ENCODE peak calls at places on chromosomes 1 and 21, in nine cellular contexts. G is iPS DF 6.9, X is ovary, Y is breast epithelium, W is suprapubic skin, I is hepatocyte, M is stomach, Q is astrocyte, B is fibroblast of lung. E is an unnamed sample.

GRCh38 chr21:46124083-46124925 is 26.4 kb downstream of the COL6A2 start:
- DNase-seq in G (no peak), M (peak; percentile 21), W (peak; percentile 71), B (no peak), Q (no peak), I (no peak), X (peak; percentile 36), Y (no peak), E (no peak)

GRCh38 chr1:3076388-3076740 is 7.4 kb downstream of the PRDM16 start:
- DNase-seq in X (no peak), Y (no peak), M (no peak), B (no peak), I (no peak), G (no peak), W (no peak), Q (no peak), E (no peak)

GRCh38 chr1:174815036-174815435 is 184.7 kb upstream of the CACYBP start:
- DNase-seq in G (no peak), Y (no peak), B (peak; percentile 79), I (no peak), M (no peak), Q (peak; percentile 75), X (no peak), W (no peak), E (no peak)

GRCh38 chr1:51247022-51247421 is 10.9 kb downstream of the RNF11 start:
- DNase-seq in W (no peak), B (no peak), I (no peak), G (no peak), Y (no peak), M (no peak), Q (no peak), X (no peak), E (no peak)

GRCh38 chr1:60634106-60634505 is 448.3 kb upstream of the NFIA start:
- DNase-seq in Y (no peak), X (no peak), M (no peak), B (no peak), Q (no peak), I (no peak), G (no peak), W (no peak), E (no peak)

GRCh38 chr1:18230840-18231239 is 123.2 kb downstream of the IGSF21 start:
- DNase-seq in Q (no peak), B (no peak), Y (no peak), W (no peak), I (no peak), M (no peak), X (no peak), G (no peak), E (no peak)

GRCh38 chr1:55230654-55231053 is 15.5 kb upstream of the USP24 start:
- DNase-seq in X (no peak), Q (no peak), W (no peak), Y (no peak), M (no peak), I (no peak), B (peak; percentile 4), G (no peak), E (no peak)

GRCh38 chr1:155591770-155592169 is 18.2 kb upstream of the MSTO1 start:
- DNase-seq in W (no peak), I (peak; percentile 74), B (peak; percentile 47), X (no peak), M (no peak), G (peak; percentile 48), Y (no peak), Q (peak; percentile 36), E (no peak)

GRCh38 chr1:166020229-166020628 is 146.6 kb downstream of the FAM78B start:
- DNase-seq in B (no peak), G (no peak), Y (no peak), Q (no peak), X (no peak), I (no peak), M (no peak), W (no peak), E (no peak)

GRCh38 chr1:70966018-70966638 is 81.5 kb downstream of the PTGER3 start:
- DNase-seq in M (no peak), W (no peak), G (no peak), X (no peak), B (no peak), Q (no peak), Y (no peak), I (no peak), E (no peak)

GRCh38 chr1:202856034-202856433 is 32.9 kb downstream of the RABIF start:
- DNase-seq in X (no peak), I (no peak), G (no peak), W (no peak), Y (no peak), Q (no peak), B (no peak), M (no peak), E (no peak)

GRCh38 chr1:145804235-145805045 is 19.5 kb downstream of the RNF115 start:
- DNase-seq in I (no peak), Y (no peak), M (no peak), X (no peak), Q (peak; percentile 41), B (peak; percentile 55), G (no peak), W (no peak), E (no peak)

GRCh38 chr1:19044975-19045831 is 88.7 kb upstream of the IFFO2 start:
- DNase-seq in Y (no peak), I (no peak), Q (peak; percentile 84), M (no peak), B (peak; percentile 90), X (no peak), G (no peak), W (no peak), E (no peak)

GRCh38 chr1:167221126-167221803 is 579 bp downstream of the POU2F1 start:
- DNase-seq in Q (no peak), X (peak; percentile 54), W (no peak), Y (no peak), G (no peak), M (peak; percentile 27), B (no peak), I (peak; percentile 74), E (no peak)

GRCh38 chr1:4628992-4629391 is 25.4 kb upstream of the AJAP1 start:
- DNase-seq in B (no peak), Q (no peak), W (no peak), G (no peak), Y (no peak), X (no peak), M (no peak), I (no peak), E (no peak)

GRCh38 chr1:4626560-4627319 is 27.7 kb upstream of the AJAP1 start:
- DNase-seq in X (no peak), I (no peak), W (no peak), G (no peak), Q (no peak), M (no peak), B (no peak), Y (no peak), E (no peak)

GRCh38 chr1:4624801-4625200 is 29.6 kb upstream of the AJAP1 start:
- DNase-seq in Q (no peak), X (no peak), Y (no peak), G (no peak), B (no peak), M (no peak), W (no peak), I (no peak), E (no peak)

GRCh38 chr1:4626061-4626460 is 28.3 kb upstream of the AJAP1 start:
- DNase-seq in Y (no peak), X (no peak), M (no peak), I (no peak), B (no peak), Q (no peak), G (no peak), W (no peak), E (no peak)

GRCh38 chr1:4627353-4627752 is 27.1 kb upstream of the AJAP1 start:
- DNase-seq in Y (no peak), Q (no peak), M (no peak), W (no peak), B (no peak), G (no peak), I (no peak), X (no peak), E (no peak)
- H3K9me3 ChIP-seq in Y (peaks cover 5% of the 10 kb centered on the region), Q (peaks cover 8% of the 10 kb centered on the region), M (no peaks in the 10 kb centered on the region), W (no peaks in the 10 kb centered on the region), B (no peaks in the 10 kb centered on the region), G (peaks cover 10% of the 10 kb centered on the region), I (no peaks in the 10 kb centered on the region), X (no peaks in the 10 kb centered on the region), E (peaks cover 94% of the 10 kb centered on the region)

GRCh38 chr1:39895096-39895495 is 6.6 kb downstream of the MYCL start:
- DNase-seq in W (no peak), B (no peak), I (no peak), Y (peak; percentile 48), G (no peak), X (no peak), M (no peak), Q (no peak), E (no peak)
- H3K27ac ChIP-seq in W (no peak overlapping the region), B (no peak overlapping the region), I (no peak overlapping the region), Y (no peak overlapping the region), G (no peak overlapping the region), X (no peak overlapping the region), M (no peak overlapping the region), Q (no peak overlapping the region), E (no peak overlapping the region)

DNA sequence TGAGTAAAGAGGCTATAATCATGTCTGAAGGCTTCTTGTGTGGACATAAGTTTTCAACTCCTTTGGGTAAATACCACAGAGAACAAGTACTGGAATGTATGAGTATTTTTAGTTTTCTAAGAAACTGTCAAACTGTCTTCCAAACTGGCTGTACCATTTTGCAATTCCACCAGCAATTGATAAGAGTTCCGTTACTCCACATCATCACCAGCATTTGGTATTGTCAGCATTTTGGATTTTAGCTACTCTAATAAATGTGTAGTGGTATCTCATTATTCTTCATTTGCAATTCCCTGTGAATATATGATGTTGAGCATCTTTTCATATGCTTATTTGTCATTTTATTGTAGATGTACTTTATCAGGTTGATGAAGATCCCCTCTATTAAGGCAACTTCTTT is 9.4 kb upstream of the MNDA start:
- DNase-seq in Y (no peak), M (no peak), Q (no peak), B (no peak), X (no peak), I (no peak), W (no peak), G (no peak), E (no peak)
- H3K9me3 ChIP-seq in Y (no peaks in the 10 kb centered on the region), M (no peaks in the 10 kb centered on the region), Q (no peaks in the 10 kb centered on the region), B (no peaks in the 10 kb centered on the region), X (no peaks in the 10 kb centered on the region), I (no peaks in the 10 kb centered on the region), W (no peaks in the 10 kb centered on the region), G (no peaks in the 10 kb centered on the region), E (no peaks in the 10 kb centered on the region)

DNA sequence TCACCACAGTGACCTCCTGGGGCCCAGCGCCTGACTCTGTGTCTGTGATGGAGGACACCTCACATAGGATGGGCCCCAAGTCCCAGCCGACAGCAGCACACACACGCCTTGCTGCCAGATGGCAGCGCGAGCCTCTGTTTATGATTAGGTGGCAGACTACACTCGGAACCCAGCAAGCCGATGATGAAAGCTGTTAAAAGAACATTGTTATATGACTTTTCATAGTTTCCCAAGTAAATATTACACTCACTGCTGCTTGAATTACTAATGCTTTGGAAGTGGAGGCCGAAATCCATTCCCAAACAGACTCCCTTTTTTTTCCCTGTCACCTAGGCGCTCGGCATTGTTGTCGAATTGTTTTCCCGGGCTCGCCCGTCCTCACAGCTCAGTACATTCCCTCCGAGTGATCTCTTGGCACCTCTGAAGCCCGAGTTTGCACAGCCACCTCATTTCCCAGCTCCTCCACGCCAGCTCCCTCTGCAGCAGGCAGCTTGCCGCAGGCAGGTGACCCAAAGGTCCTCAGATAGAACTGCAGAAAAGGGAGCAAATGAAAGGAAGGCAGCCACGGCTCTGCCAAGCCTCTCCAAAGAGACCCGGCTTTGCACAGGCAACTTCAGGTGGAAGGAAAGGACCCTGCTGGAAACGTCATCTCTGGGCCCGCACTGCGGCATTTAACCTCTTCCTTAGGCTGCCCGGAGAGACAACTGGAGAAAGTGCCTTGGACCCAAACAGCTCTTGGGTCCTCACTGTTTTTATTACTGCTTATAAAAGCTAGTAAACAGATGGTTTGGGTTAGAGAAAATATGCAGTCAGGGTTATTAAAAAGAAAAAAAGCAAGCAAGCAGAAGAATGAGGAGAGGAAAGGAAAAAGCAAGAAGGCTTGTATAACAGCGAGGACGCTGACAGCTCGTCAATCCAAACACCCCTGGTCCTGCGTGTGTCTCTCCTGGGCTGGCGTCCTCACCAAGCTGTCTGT is 72.2 kb upstream of the SLC25A33 start:
- DNase-seq in B (peak; percentile 20), G (no peak), Y (peak; percentile 70), I (peak; percentile 50), Q (no peak), M (peak; percentile 78), X (no peak), W (no peak), E (no peak)
- H3K27ac ChIP-seq in B (no peak overlapping the region), G (no peak overlapping the region), Y (peak overlapping the region; percentile 88), I (peak overlapping the region; percentile 83), Q (no peak overlapping the region), M (peak overlapping the region; percentile 48), X (peak overlapping the region; percentile 38), W (peak overlapping the region; percentile 39), E (no peak overlapping the region)

E was measured in AG04450.